ENCODE peak calls at places on chromosomes 13 and 19, in six cellular contexts. N is pancreas, W is hepatocyte, F is transverse colon, Q is left lung, J is cardiac muscle cell. K is an unnamed sample. For H3K4me1, the result is how much of the 10 kb centered on the place peaks cover.

GRCh38 chr19:48686103-48686502 is 9.7 kb upstream of the FUT2 start:
- DNase-seq in N (no peak), W (no peak), F (no peak), Q (no peak), J (no peak), K (no peak)

GRCh38 chr19:48874309-48875135 is 2.3 kb downstream of the PPP1R15A start:
- DNase-seq in N (peak), W (no peak), F (peak), Q (no peak), J (no peak), K (no peak)

GRCh38 chr19:57559008-57559403 is 657 bp downstream of the ZNF550 start:
- DNase-seq in N (no peak), W (peak), F (peak), Q (no peak), J (peak), K (no peak)

GRCh38 chr13:95355491-95355890 is 54.2 kb upstream of the ABCC4 start:
- DNase-seq in N (no peak), W (peak), F (no peak), Q (no peak), J (no peak), K (no peak)

GRCh38 chr19:36051236-36051635 is 2.8 kb downstream of the THAP8 start:
- DNase-seq in N (no peak), W (peak), F (no peak), Q (no peak), J (peak), K (no peak)

GRCh38 chr19:32830231-32831014 is 39.1 kb downstream of the SLC7A9 start:
- DNase-seq in N (no peak), W (no peak), F (no peak), Q (no peak), J (no peak), K (no peak)

GRCh38 chr19:38033658-38034150 is 126.7 kb downstream of the SIPA1L3 start:
- DNase-seq in N (no peak), W (no peak), F (peak), Q (no peak), J (no peak), K (no peak)

GRCh38 chr13:67118277-67118676 is 111.9 kb downstream of the PCDH9 start:
- DNase-seq in N (no peak), W (no peak), F (no peak), Q (no peak), J (no peak), K (no peak)

GRCh38 chr13:94798738-94799137 is 86.4 kb upstream of the SOX21 start:
- DNase-seq in N (no peak), W (peak), F (no peak), Q (no peak), J (no peak), K (no peak)

GRCh38 chr13:83325454-83325853 is 556.8 kb downstream of the SLITRK1 start:
- DNase-seq in N (no peak), W (no peak), F (no peak), Q (no peak), J (no peak), K (no peak)

GRCh38 chr13:98089826-98090225 is 53.1 kb upstream of the FARP1 start:
- DNase-seq in N (no peak), W (no peak), F (no peak), Q (no peak), J (no peak), K (no peak)

GRCh38 chr13:99158846-99159245 is 41.8 kb upstream of the UBAC2 start:
- DNase-seq in N (no peak), W (no peak), F (no peak), Q (no peak), J (peak), K (no peak)

GRCh38 chr19:56142087-56142787 is 1.1 kb downstream of the ZNF444 start:
- DNase-seq in N (peak), W (peak), F (peak), Q (no peak), J (no peak), K (peak)
- TF ChIP-seq CTCF in N (no peak), W (no peak), F (no peak), Q (no peak), J (no peak), K (no peak)

DNA sequence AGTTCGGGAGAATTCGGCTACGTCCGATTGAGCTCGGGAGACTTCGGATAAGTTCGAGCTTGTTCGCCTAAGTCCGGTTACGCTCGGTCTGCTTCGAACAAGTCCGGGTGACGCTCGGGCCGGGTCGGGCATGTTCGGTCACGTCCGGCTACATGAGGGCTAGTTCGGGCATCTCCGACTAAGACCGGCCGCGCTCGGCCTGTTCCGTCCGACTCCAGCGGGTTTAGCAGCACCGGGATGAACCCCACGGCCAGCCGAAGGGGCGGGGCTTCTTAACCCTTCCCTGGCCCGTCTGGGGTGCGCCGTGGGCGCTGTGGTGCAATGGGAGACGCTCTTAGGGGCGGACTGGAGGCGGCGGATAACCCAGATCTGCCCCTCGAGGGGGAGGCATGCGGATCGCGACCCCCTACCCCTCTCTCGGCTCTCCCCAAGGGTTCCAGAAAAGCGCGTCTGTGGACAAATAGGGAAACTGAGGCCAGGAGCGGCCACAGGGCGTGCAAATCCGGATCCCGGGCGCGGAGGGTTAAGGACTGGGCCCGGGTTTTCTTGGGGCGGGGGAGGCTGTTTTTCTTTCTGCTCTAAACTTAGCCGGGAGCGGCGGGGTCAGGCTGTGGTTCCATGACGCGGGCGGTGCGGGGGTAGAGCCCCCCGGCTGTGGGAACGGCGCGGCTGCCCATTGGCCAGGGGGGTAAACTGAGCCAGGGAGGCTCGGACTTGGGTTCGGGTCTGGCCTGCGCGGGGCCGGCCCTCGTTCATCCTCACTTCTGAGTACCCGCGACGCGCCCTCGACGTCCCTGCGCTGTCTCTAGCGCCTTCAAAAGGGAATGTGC is 1.5 kb downstream of the PDE4C start:
- DNase-seq in N (peak), W (peak), F (peak), Q (peak), J (peak), K (peak)
- H3K27ac ChIP-seq in N (no peak), W (no peak), F (no peak), Q (peak), J (no peak), K (no peak)

GRCh38 chr19:51029718-51030117 is 3.3 kb upstream of the KLK11 start:
- DNase-seq in N (no peak), W (no peak), F (no peak), Q (no peak), J (no peak), K (no peak)

GRCh38 chr19:51027126-51027806 is 850 bp upstream of the KLK11 start:
- DNase-seq in N (no peak), W (no peak), F (no peak), Q (no peak), J (no peak), K (no peak)

GRCh38 chr19:51025809-51026553 is 435 bp downstream of the KLK11 start:
- DNase-seq in N (peak), W (no peak), F (no peak), Q (no peak), J (no peak), K (no peak)

GRCh38 chr19:51026554-51026831 is at the start of gene KLK11:
- DNase-seq in N (peak), W (no peak), F (no peak), Q (peak), J (no peak), K (no peak)

GRCh38 chr19:51027873-51028272 is 1.5 kb upstream of the KLK11 start:
- DNase-seq in N (no peak), W (no peak), F (no peak), Q (no peak), J (no peak), K (no peak)
- H3K4me1 ChIP-seq in N (under half), W (under half), F (under half), Q (under half), J (under half), K (under half)

GRCh38 chr19:17582613-17583012 is 27.2 kb downstream of the COLGALT1 start:
- DNase-seq in N (no peak), W (no peak), F (no peak), Q (no peak), J (no peak), K (no peak)

GRCh38 chr19:17577698-17578097 is 22.2 kb downstream of the COLGALT1 start:
- DNase-seq in N (no peak), W (no peak), F (no peak), Q (no peak), J (no peak), K (no peak)

GRCh38 chr19:17581211-17581874 is 25.9 kb downstream of the COLGALT1 start:
- DNase-seq in N (no peak), W (no peak), F (no peak), Q (no peak), J (no peak), K (no peak)

GRCh38 chr19:17579523-17580244 is 24.2 kb downstream of the COLGALT1 start:
- DNase-seq in N (peak), W (peak), F (peak), Q (peak), J (peak), K (peak)

DNA sequence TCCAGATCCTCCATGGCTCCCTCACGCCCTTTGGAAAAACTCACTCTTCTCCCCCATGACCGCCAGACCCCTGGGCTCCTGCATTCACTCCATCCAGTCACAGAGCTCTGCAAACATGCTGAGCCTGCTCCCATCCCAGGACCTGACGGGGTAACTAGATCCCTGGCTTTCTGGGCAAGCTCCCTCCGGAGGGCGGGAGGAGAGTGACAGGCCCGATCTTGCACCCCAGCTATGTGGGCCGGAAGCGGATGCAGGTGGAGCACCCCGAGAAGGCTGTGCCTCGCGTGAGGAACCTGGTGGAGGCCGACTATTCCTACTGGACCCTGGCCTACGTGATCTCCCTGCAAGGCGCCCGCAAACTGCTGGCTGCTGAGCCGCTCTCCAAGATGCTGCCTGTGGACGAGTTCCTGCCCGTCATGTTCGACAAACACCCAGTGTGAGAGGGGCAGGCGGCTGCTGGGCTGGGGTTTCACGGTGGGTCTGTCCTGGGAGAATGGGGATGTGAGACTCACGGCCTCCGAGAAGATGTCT is 25.1 kb downstream of the COLGALT1 start:
- DNase-seq in N (no peak), W (no peak), F (no peak), Q (no peak), J (no peak), K (no peak)
- TF ChIP-seq CTCF in N (no peak), W (no peak), F (no peak), Q (no peak), J (no peak), K (no peak)

GRCh38 chr19:44260343-44260681 is 626 bp downstream of the ZNF233 start:
- DNase-seq in N (no peak), W (peak), F (peak), Q (no peak), J (peak), K (no peak)
- H3K27ac ChIP-seq in N (no peak), W (peak), F (peak), Q (no peak), J (peak), K (no peak)

K was measured in upper lobe of right lung.